ENCODE peak calls at places on chromosomes 7 and 10, in six cellular contexts. U is activated T-cell treated with anti-CD3 and anti-CD28 coated beads for 24 hours, M is RPMI7951, D is A172, F is GM19239, I is PC-9. V is an unnamed sample.

GRCh38 chr7:15280078-15280734 is 281.6 kb downstream of the AGMO start:
- DNase-seq in U (no peak), M (no peak), D (no peak), F (no peak), I (peak; percentile 11), V (no peak)

GRCh38 chr7:131039355-131039762 is 288.3 kb upstream of the MKLN1 start:
- DNase-seq in U (no peak), M (no peak), D (no peak), F (no peak), I (no peak), V (no peak)

GRCh38 chr7:124765401-124766352 is at the start of gene GPR37:
- DNase-seq in U (peak; percentile 19), M (peak; percentile 42), D (peak; percentile 51), F (peak; percentile 17), I (peak; percentile 87), V (no peak)

GRCh38 chr7:116610210-116610609 is 61.8 kb upstream of the MET start:
- DNase-seq in U (no peak), M (peak; percentile 85), D (peak; percentile 68), F (no peak), I (no peak), V (no peak)

GRCh38 chr7:40815512-40815911 is 680.7 kb downstream of the SUGCT start:
- DNase-seq in U (no peak), M (peak; percentile 74), D (peak; percentile 43), F (no peak), I (no peak), V (peak; percentile 33)

GRCh38 chr10:116608683-116609594 is 11.8 kb upstream of the PNLIPRP2 start:
- DNase-seq in U (no peak), M (no peak), D (no peak), F (no peak), I (no peak), V (no peak)

GRCh38 chr7:66140924-66141323 is 26.3 kb downstream of the CRCP start:
- DNase-seq in U (no peak), M (peak; percentile 63), D (peak; percentile 78), F (no peak), I (peak; percentile 15), V (peak; percentile 26)

GRCh38 chr10:6089334-6090219 is 743 bp downstream of the RBM17 start:
- DNase-seq in U (no peak), M (peak; percentile 33), D (no peak), F (no peak), I (peak; percentile 39), V (peak; percentile 25)

GRCh38 chr10:974038-974784 is 14.0 kb upstream of the GTPBP4 start:
- DNase-seq in U (no peak), M (peak; percentile 19), D (peak; percentile 67), F (no peak), I (peak; percentile 11), V (no peak)

GRCh38 chr10:86357041-86357440 is 9.6 kb downstream of the GRID1 start:
- DNase-seq in U (no peak), M (no peak), D (no peak), F (no peak), I (no peak), V (no peak)

GRCh38 chr10:1209355-1209979 is 153.3 kb downstream of the WDR37 start:
- DNase-seq in U (no peak), M (no peak), D (no peak), F (no peak), I (no peak), V (no peak)

GRCh38 chr7:543790-544527 is 24.3 kb upstream of the PDGFA start:
- DNase-seq in U (no peak), M (no peak), D (peak; percentile 40), F (no peak), I (peak; percentile 38), V (no peak)

GRCh38 chr7:24705481-24705954 is 51.7 kb downstream of the GSDME start:
- DNase-seq in U (no peak), M (no peak), D (no peak), F (no peak), I (no peak), V (no peak)

GRCh38 chr7:46927131-46927810 is 654.6 kb downstream of the TNS3 start:
- DNase-seq in U (no peak), M (no peak), D (no peak), F (no peak), I (peak; percentile 24), V (no peak)

GRCh38 chr7:42232275-42232674 is 4.7 kb downstream of the GLI3 start:
- DNase-seq in U (no peak), M (peak; percentile 97), D (peak; percentile 68), F (no peak), I (no peak), V (no peak)

GRCh38 chr7:15675379-15675778 is 11.1 kb downstream of the MEOX2 start:
- DNase-seq in U (no peak), M (no peak), D (no peak), F (no peak), I (no peak), V (no peak)

GRCh38 chr10:15309221-15309620 is 61.9 kb downstream of the FAM171A1 start:
- DNase-seq in U (no peak), M (no peak), D (no peak), F (no peak), I (no peak), V (no peak)

GRCh38 chr7:150988230-150989226 is 2.3 kb upstream of the NOS3 start:
- DNase-seq in U (peak; percentile 67), M (peak; percentile 31), D (peak; percentile 42), F (peak; percentile 75), I (no peak), V (no peak)

GRCh38 chr7:157789094-157789493 is 452.3 kb downstream of the DNAJB6 start:
- DNase-seq in U (no peak), M (no peak), D (no peak), F (no peak), I (no peak), V (no peak)

GRCh38 chr7:15099074-15099473 is 196.5 kb upstream of the DGKB start:
- DNase-seq in U (no peak), M (no peak), D (no peak), F (no peak), I (no peak), V (no peak)

GRCh38 chr7:26534649-26535482 is 243.2 kb downstream of the SNX10 start:
- DNase-seq in U (no peak), M (no peak), D (peak; percentile 15), F (no peak), I (no peak), V (no peak)

GRCh38 chr10:87503892-87504291 is 801 bp upstream of the MINPP1 start:
- DNase-seq in U (no peak), M (no peak), D (no peak), F (no peak), I (no peak), V (no peak)

GRCh38 chr7:140519007-140519399 is 39.7 kb upstream of the MKRN1 start:
- DNase-seq in U (no peak), M (no peak), D (no peak), F (no peak), I (no peak), V (no peak)

GRCh38 chr7:97272237-97272975 is 154.9 kb downstream of the SDHAF3 start:
- DNase-seq in U (no peak), M (no peak), D (no peak), F (peak; percentile 23), I (no peak), V (no peak)

GRCh38 chr7:12607134-12607533 is 36.6 kb downstream of the SCIN start:
- DNase-seq in U (no peak), M (peak; percentile 27), D (peak; percentile 13), F (no peak), I (no peak), V (no peak)

GRCh38 chr7:114973147-114973546 is 51.3 kb downstream of the MDFIC start:
- DNase-seq in U (no peak), M (peak; percentile 45), D (peak; percentile 10), F (no peak), I (peak; percentile 17), V (no peak)